ENCODE peak calls at places on chromosomes 5 and 9, in nine cellular contexts. Q is CD4-positive, alpha-beta memory T cell; L is ascending aorta; P is cardiac muscle cell; M is CD8-positive, alpha-beta memory T cell; B is GM23248; G is NT2/D1; E is upper lobe of left lung; T is mammary epithelial cell. O is an unnamed sample. For H3K27me3 and H3K4me1, the result is how much of the 10 kb centered on the place peaks cover.

GRCh38 chr5:62708481-62709325 is 130.1 kb downstream of the LRRC70 start:
- DNase-seq in Q (no peak), L (no peak), P (no peak), M (no peak), B (no peak), G (no peak), E (no peak), T (no peak), O (no peak)

GRCh38 chr9:116190997-116191396 is 37.4 kb downstream of the PAPPA start:
- DNase-seq in Q (no peak), L (no peak), P (no peak), M (no peak), B (peak), G (no peak), E (no peak), T (peak), O (peak)

GRCh38 chr5:9766581-9766980 is 136.4 kb upstream of the TAS2R1 start:
- DNase-seq in Q (no peak), L (no peak), P (no peak), M (no peak), B (peak), G (no peak), E (no peak), T (peak), O (peak)

GRCh38 chr5:54357371-54358058 is 47.1 kb upstream of the ARL15 start:
- DNase-seq in Q (no peak), L (no peak), P (no peak), M (no peak), B (peak), G (no peak), E (no peak), T (no peak), O (peak)

GRCh38 chr9:37531699-37532098 is 44.5 kb downstream of the FBXO10 start:
- DNase-seq in Q (peak), L (no peak), P (no peak), M (peak), B (no peak), G (no peak), E (no peak), T (no peak), O (no peak)

GRCh38 chr5:170080217-170080616 is 25.5 kb upstream of the FOXI1 start:
- DNase-seq in Q (no peak), L (peak), P (no peak), M (no peak), B (no peak), G (no peak), E (no peak), T (no peak), O (no peak)

GRCh38 chr5:31478901-31479300 is 53.0 kb downstream of the DROSHA start:
- DNase-seq in Q (no peak), L (no peak), P (no peak), M (no peak), B (peak), G (no peak), E (no peak), T (no peak), O (peak)

GRCh38 chr9:129237195-129237611 is 59.1 kb upstream of the IER5L start:
- DNase-seq in Q (no peak), L (no peak), P (no peak), M (peak), B (peak), G (no peak), E (no peak), T (peak), O (peak)

GRCh38 chr5:50684721-50685120 is 18.3 kb downstream of the PARP8 start:
- DNase-seq in Q (no peak), L (no peak), P (peak), M (no peak), B (no peak), G (no peak), E (no peak), T (no peak), O (no peak)

GRCh38 chr5:171155621-171156020 is 153.4 kb upstream of the TLX3 start:
- DNase-seq in Q (no peak), L (no peak), P (no peak), M (no peak), B (peak), G (no peak), E (no peak), T (peak), O (peak)

GRCh38 chr5:43315262-43315661 is 2.0 kb upstream of the HMGCS1 start:
- DNase-seq in Q (no peak), L (no peak), P (no peak), M (no peak), B (peak), G (no peak), E (no peak), T (peak), O (no peak)

GRCh38 chr5:141875795-141876627 is 2.2 kb downstream of the PCDH1 start:
- DNase-seq in Q (no peak), L (peak), P (peak), M (no peak), B (peak), G (no peak), E (peak), T (peak), O (peak)

GRCh38 chr5:35672995-35673394 is 55.3 kb downstream of the SPEF2 start:
- DNase-seq in Q (peak), L (no peak), P (no peak), M (peak), B (no peak), G (no peak), E (no peak), T (no peak), O (no peak)

GRCh38 chr5:155839251-155840037 is 487.5 kb upstream of the SGCD start:
- DNase-seq in Q (no peak), L (no peak), P (peak), M (no peak), B (no peak), G (peak), E (no peak), T (no peak), O (no peak)

GRCh38 chr5:112694853-112695709 is 42.6 kb upstream of the APC start:
- DNase-seq in Q (no peak), L (no peak), P (no peak), M (no peak), B (peak), G (no peak), E (no peak), T (peak), O (peak)

GRCh38 chr5:173012882-173013281 is 29.3 kb downstream of the ATP6V0E1 start:
- DNase-seq in Q (no peak), L (peak), P (no peak), M (no peak), B (no peak), G (no peak), E (peak), T (no peak), O (no peak)

GRCh38 chr5:14416709-14417108 is 164.9 kb upstream of the OTULINL start:
- DNase-seq in Q (no peak), L (no peak), P (no peak), M (no peak), B (no peak), G (no peak), E (no peak), T (no peak), O (peak)

GRCh38 chr9:76013797-76014196 is 123.3 kb downstream of the PCSK5 start:
- DNase-seq in Q (no peak), L (no peak), P (no peak), M (no peak), B (no peak), G (no peak), E (no peak), T (no peak), O (no peak)

GRCh38 chr9:17134396-17134842 is 421 bp upstream of the CNTLN start:
- DNase-seq in Q (no peak), L (peak), P (no peak), M (no peak), B (peak), G (no peak), E (peak), T (peak), O (peak)

GRCh38 chr9:84669293-84670105 is at the start of gene NTRK2:
- DNase-seq in Q (no peak), L (peak), P (peak), M (no peak), B (peak), G (no peak), E (no peak), T (peak), O (peak)

GRCh38 chr5:95866431-95867063 is 44.0 kb upstream of the GLRX start:
- DNase-seq in Q (no peak), L (no peak), P (no peak), M (no peak), B (peak), G (no peak), E (no peak), T (peak), O (peak)

GRCh38 chr5:152332696-152333095 is 72.4 kb downstream of the NMUR2 start:
- DNase-seq in Q (no peak), L (no peak), P (no peak), M (no peak), B (no peak), G (no peak), E (no peak), T (no peak), O (no peak)

GRCh38 chr5:75668988-75669760 is 48.1 kb downstream of the POC5 start:
- DNase-seq in Q (no peak), L (no peak), P (no peak), M (peak), B (no peak), G (no peak), E (peak), T (peak), O (no peak)

GRCh38 chr9:106600955-106601354 is 262.0 kb upstream of the ZNF462 start:
- DNase-seq in Q (no peak), L (no peak), P (no peak), M (no peak), B (no peak), G (no peak), E (no peak), T (no peak), O (no peak)

GRCh38 chr9:34796924-34797323 is 87.0 kb upstream of the CCL21 start:
- DNase-seq in Q (no peak), L (no peak), P (no peak), M (no peak), B (no peak), G (no peak), E (no peak), T (no peak), O (no peak)

GRCh38 chr5:180313677-180314076 is 21.8 kb upstream of the MAPK9 start:
- DNase-seq in Q (peak), L (no peak), P (no peak), M (no peak), B (no peak), G (no peak), E (peak), T (no peak), O (peak)

GRCh38 chr9:3343671-3344070 is 182.1 kb downstream of the RFX3 start:
- DNase-seq in Q (no peak), L (no peak), P (no peak), M (no peak), B (no peak), G (no peak), E (no peak), T (no peak), O (no peak)

GRCh38 chr5:139820130-139820529 is 24.5 kb downstream of the PSD2 start:
- DNase-seq in Q (no peak), L (no peak), P (no peak), M (no peak), B (no peak), G (no peak), E (no peak), T (no peak), O (no peak)

GRCh38 chr5:170262061-170262764 is 29.4 kb downstream of the C5orf58 start:
- DNase-seq in Q (peak), L (no peak), P (no peak), M (peak), B (no peak), G (no peak), E (no peak), T (no peak), O (no peak)

GRCh38 chr9:133647765-133648469 is 11.8 kb downstream of the DBH start:
- DNase-seq in Q (no peak), L (no peak), P (no peak), M (no peak), B (no peak), G (no peak), E (no peak), T (no peak), O (no peak)

GRCh38 chr5:75368391-75368790 is 31.4 kb downstream of the HMGCR start:
- DNase-seq in Q (no peak), L (no peak), P (no peak), M (no peak), B (peak), G (no peak), E (no peak), T (no peak), O (no peak)

GRCh38 chr9:11663913-11664312 is 1029.3 kb upstream of the TYRP1 start:
- DNase-seq in Q (no peak), L (no peak), P (no peak), M (no peak), B (no peak), G (no peak), E (no peak), T (no peak), O (no peak)

GRCh38 chr5:180688326-180689070 is 39.1 kb upstream of the FLT4 start:
- DNase-seq in Q (no peak), L (no peak), P (no peak), M (no peak), B (no peak), G (no peak), E (no peak), T (no peak), O (no peak)

DNA sequence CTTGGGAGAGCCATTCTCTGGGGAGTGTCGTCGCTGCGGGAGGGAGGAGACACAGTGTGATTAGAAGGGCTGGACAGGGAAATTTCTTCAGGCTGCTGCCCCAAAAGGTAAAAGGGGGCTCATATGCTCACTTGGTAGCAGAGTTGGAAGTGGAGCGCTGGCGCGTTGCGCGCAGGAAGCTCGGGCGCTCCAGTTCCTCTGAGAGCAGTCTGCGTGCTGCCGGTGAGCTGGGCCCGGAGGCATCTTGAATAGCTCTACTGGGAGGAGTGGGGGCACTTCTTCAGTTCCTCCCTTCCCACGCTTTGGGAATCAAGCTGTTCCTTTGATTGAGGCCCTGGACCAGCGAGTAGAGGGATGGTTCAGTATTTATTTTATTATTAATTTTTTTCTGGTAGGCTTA is 2.7 kb downstream of the RXFP3 start:
- DNase-seq in Q (no peak), L (no peak), P (no peak), M (no peak), B (no peak), G (no peak), E (no peak), T (no peak), O (no peak)
- H3K27me3 ChIP-seq in Q (under half), L (under half), P (under half), M (under half), B (half or more), G (under half), E (under half), T (under half), O (half or more)

DNA sequence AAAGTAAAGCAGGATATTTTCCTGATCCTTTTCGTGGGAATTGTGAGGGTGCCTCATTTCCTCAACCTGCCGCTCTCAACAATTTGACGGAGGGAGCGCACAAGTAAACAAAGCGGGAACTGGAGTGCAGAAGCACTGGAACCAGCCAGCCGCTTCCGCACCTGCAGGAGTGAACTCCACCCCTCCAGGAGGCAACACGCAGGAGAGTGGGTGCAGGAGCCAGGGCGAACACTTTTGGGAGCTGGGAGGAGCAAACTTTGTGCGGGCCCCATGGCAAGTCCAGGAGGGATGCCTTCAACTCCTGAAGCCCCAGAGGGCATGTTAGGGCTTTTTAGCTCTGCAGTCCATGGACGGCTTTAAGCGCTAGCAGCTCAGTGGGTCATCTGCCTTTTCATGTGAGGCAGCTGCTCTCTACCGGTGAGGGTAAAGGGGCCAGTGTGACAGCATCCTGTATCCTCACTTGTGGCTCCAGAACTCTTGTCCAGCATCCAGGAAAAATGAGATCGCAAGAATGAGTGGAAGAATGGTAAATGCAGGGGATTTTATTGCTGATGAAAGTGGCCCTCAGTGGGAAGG is 757.2 kb downstream of the PTPRD start:
- DNase-seq in Q (no peak), L (no peak), P (no peak), M (no peak), B (no peak), G (no peak), E (no peak), T (no peak), O (no peak)
- H3K4me3 ChIP-seq in Q (no peak), L (no peak), P (no peak), M (no peak), B (no peak), G (no peak), E (no peak), T (no peak), O (no peak)

GRCh38 chr5:39093351-39093749 is 19.2 kb upstream of the RICTOR start:
- DNase-seq in Q (no peak), L (no peak), P (no peak), M (no peak), B (peak), G (no peak), E (no peak), T (peak), O (no peak)
- H3K4me1 ChIP-seq in Q (under half), L (under half), P (under half), M (under half), B (under half), G (under half), E (under half), T (under half), O (under half)

DNA sequence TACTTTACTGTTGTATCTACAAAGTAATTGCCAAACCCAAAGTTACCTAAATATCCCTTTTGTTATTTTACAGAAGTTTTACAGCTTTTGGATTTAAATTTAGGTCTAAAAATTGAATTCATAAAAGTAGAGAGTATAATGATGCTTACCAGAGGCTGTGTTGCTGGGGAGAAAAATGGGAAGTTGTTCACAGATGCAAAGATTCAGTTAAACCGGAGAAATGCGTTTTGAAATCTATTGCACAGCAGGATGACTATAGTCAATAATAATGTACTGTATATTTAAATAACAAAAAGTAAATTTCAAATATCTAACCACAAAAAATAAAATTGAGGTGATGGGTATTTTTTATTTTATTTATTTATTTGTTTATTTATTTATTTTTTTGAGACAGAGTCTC is 2.6 kb upstream of the ANKRD18A start:
- DNase-seq in Q (no peak), L (no peak), P (no peak), M (no peak), B (no peak), G (no peak), E (no peak), T (no peak), O (no peak)
- H3K27me3 ChIP-seq in Q (under half), L (under half), P (half or more), M (under half), B (half or more), G (under half), E (under half), T (under half), O (under half)

DNA sequence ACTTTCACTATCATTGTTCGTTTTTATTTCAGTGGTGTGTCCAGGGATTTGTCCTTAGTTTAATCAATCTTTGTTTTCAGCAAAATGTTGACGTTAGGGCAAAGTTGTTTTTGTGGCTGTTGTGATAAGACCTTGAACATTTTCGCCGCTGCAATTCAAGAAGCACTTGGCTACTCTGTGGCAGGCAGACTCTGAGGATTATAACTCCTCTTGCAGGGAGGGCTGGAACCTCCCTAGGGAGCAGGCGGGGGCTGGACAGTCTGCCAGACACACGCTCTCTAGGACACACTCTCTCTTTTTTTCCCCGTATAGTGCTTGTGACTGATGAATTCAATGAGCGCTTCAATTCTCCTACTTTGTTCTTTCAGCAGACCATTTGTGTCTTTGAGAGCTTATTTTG is 252.9 kb downstream of the FBXL7 start:
- DNase-seq in Q (no peak), L (no peak), P (no peak), M (no peak), B (peak), G (no peak), E (no peak), T (no peak), O (peak)
- H3K4me3 ChIP-seq in Q (no peak), L (peak), P (no peak), M (no peak), B (peak), G (no peak), E (no peak), T (no peak), O (peak)

GRCh38 chr5:1672396-1672795 is 127.2 kb downstream of the MRPL36 start:
- DNase-seq in Q (no peak), L (no peak), P (no peak), M (no peak), B (no peak), G (no peak), E (no peak), T (no peak), O (no peak)
- H3K4me1 ChIP-seq in Q (under half), L (under half), P (under half), M (under half), B (under half), G (under half), E (under half), T (under half), O (under half)

DNA sequence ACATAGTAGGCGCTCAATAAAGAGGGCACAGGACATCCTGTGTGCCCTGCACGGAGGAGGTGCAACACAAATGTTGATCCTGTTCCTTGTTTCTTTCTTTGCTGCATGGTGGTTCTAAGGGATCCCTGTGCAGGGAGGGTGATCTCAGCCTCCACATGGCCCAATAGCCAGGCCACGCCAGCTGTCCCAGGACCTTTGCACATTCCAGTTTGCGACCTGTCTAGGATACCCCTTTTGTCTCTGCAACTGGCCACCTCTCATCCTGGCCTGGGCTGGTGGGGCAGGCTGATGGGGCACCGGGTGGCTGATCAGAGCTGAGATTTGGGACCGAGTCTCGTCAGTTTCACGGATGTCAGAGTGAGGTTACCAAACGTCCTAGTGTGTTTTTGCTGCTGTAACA is 79.5 kb downstream of the CFAP77 start:
- DNase-seq in Q (no peak), L (no peak), P (no peak), M (no peak), B (no peak), G (no peak), E (no peak), T (no peak), O (no peak)
- H3K27me3 ChIP-seq in Q (under half), L (under half), P (under half), M (under half), B (under half), G (under half), E (under half), T (under half), O (half or more)

GRCh38 chr5:89988998-89989690 is 420.4 kb downstream of the CETN3 start:
- DNase-seq in Q (no peak), L (peak), P (no peak), M (no peak), B (peak), G (no peak), E (no peak), T (no peak), O (peak)
- H3K4me3 ChIP-seq in Q (no peak), L (no peak), P (no peak), M (no peak), B (no peak), G (no peak), E (no peak), T (no peak), O (no peak)

GRCh38 chr9:137086531-137087408 is at the start of gene MAN1B1:
- DNase-seq in Q (peak), L (peak), P (peak), M (peak), B (peak), G (peak), E (peak), T (peak), O (peak)
- H3K4me1 ChIP-seq in Q (under half), L (under half), P (under half), M (under half), B (under half), G (under half), E (under half), T (under half), O (under half)

GRCh38 chr9:131068076-131068816 is 28.1 kb upstream of the AIF1L start:
- DNase-seq in Q (no peak), L (no peak), P (no peak), M (no peak), B (no peak), G (no peak), E (no peak), T (no peak), O (no peak)
- H3K27me3 ChIP-seq in Q (under half), L (under half), P (under half), M (under half), B (under half), G (under half), E (under half), T (under half), O (half or more)

O was measured in adipocyte.